ENCODE peak calls at places on chromosomes 16 and 17, in ten cellular contexts. C, S, H, A, L, O, Q, E, P and X are unnamed samples.

GRCh38 chr16:30397056-30397455 is 1.8 kb downstream of the ZNF48 start:
- DNase-seq in C (no peak), S (no peak), H (no peak), A (no peak), L (no peak), O (no peak), Q (no peak), E (no peak), P (no peak), X (no peak)

GRCh38 chr17:33234930-33235685 is 58.0 kb downstream of the ASIC2 start:
- DNase-seq in C (peak), S (no peak), H (peak), A (no peak), L (no peak), O (peak), Q (no peak), E (no peak), P (no peak), X (no peak)

GRCh38 chr16:53985865-53986264 is 281.9 kb downstream of the FTO start:
- DNase-seq in C (no peak), S (no peak), H (no peak), A (no peak), L (no peak), O (no peak), Q (no peak), E (no peak), P (no peak), X (no peak)

GRCh38 chr16:58495861-58496331 is 4.0 kb upstream of the NDRG4 start:
- DNase-seq in C (no peak), S (no peak), H (no peak), A (no peak), L (no peak), O (no peak), Q (no peak), E (no peak), P (no peak), X (no peak)

GRCh38 chr17:68789203-68789962 is 165.8 kb downstream of the ABCA8 start:
- DNase-seq in C (no peak), S (no peak), H (no peak), A (no peak), L (no peak), O (no peak), Q (no peak), E (no peak), P (no peak), X (no peak)

GRCh38 chr16:56332464-56333079 is 92.8 kb downstream of the AMFR start:
- DNase-seq in C (peak), S (peak), H (peak), A (no peak), L (no peak), O (peak), Q (no peak), E (peak), P (no peak), X (no peak)

GRCh38 chr17:2442166-2442565 is 41.3 kb upstream of the MNT start:
- DNase-seq in C (no peak), S (no peak), H (no peak), A (no peak), L (no peak), O (no peak), Q (no peak), E (no peak), P (no peak), X (no peak)

GRCh38 chr16:68448360-68448970 is at the start of gene SMPD3:
- DNase-seq in C (peak), S (peak), H (peak), A (peak), L (peak), O (peak), Q (peak), E (peak), P (peak), X (peak)

GRCh38 chr17:65485388-65486299 is 75.8 kb downstream of the AXIN2 start:
- DNase-seq in C (no peak), S (no peak), H (no peak), A (no peak), L (no peak), O (no peak), Q (no peak), E (no peak), P (no peak), X (no peak)

GRCh38 chr16:57022445-57022844 is 33.1 kb downstream of the NLRC5 start:
- DNase-seq in C (no peak), S (no peak), H (no peak), A (no peak), L (no peak), O (no peak), Q (no peak), E (no peak), P (no peak), X (no peak)

GRCh38 chr16:70295634-70296033 is 3.4 kb upstream of the DDX19B start:
- DNase-seq in C (no peak), S (no peak), H (no peak), A (no peak), L (no peak), O (no peak), Q (no peak), E (no peak), P (no peak), X (no peak)

GRCh38 chr16:81650982-81651562 is 128.0 kb upstream of the PLCG2 start:
- DNase-seq in C (no peak), S (no peak), H (no peak), A (no peak), L (no peak), O (no peak), Q (no peak), E (no peak), P (no peak), X (no peak)

GRCh38 chr17:11739848-11740247 is 141.6 kb downstream of the DNAH9 start:
- DNase-seq in C (no peak), S (no peak), H (no peak), A (no peak), L (no peak), O (no peak), Q (no peak), E (no peak), P (no peak), X (no peak)

GRCh38 chr17:78731904-78732303 is 50.2 kb downstream of the CYTH1 start:
- DNase-seq in C (no peak), S (no peak), H (no peak), A (no peak), L (no peak), O (no peak), Q (no peak), E (no peak), P (no peak), X (no peak)

GRCh38 chr17:63402808-63403207 is 43.3 kb downstream of the CYB561 start:
- DNase-seq in C (no peak), S (no peak), H (peak), A (no peak), L (no peak), O (no peak), Q (no peak), E (no peak), P (no peak), X (no peak)

GRCh38 chr17:3980381-3980975 is 16.2 kb upstream of the ATP2A3 start:
- DNase-seq in C (no peak), S (no peak), H (no peak), A (no peak), L (no peak), O (no peak), Q (no peak), E (no peak), P (no peak), X (no peak)

GRCh38 chr16:75196826-75197225 is 10.1 kb downstream of the CTRB2 start:
- DNase-seq in C (no peak), S (no peak), H (no peak), A (no peak), L (no peak), O (no peak), Q (no peak), E (no peak), P (no peak), X (no peak)

GRCh38 chr17:10631701-10632100 is 25.4 kb downstream of the MYH3 start:
- DNase-seq in C (no peak), S (no peak), H (no peak), A (no peak), L (no peak), O (no peak), Q (no peak), E (no peak), P (no peak), X (no peak)

GRCh38 chr16:78298986-78299385 is 199.5 kb downstream of the WWOX start:
- DNase-seq in C (no peak), S (no peak), H (no peak), A (no peak), L (no peak), O (no peak), Q (no peak), E (no peak), P (no peak), X (no peak)

GRCh38 chr16:88991813-88992350 is 14.9 kb upstream of the CBFA2T3 start:
- DNase-seq in C (no peak), S (no peak), H (no peak), A (no peak), L (no peak), O (no peak), Q (no peak), E (no peak), P (no peak), X (no peak)

GRCh38 chr17:149897-150575 is 12.7 kb downstream of the SCGB1C2 start:
- DNase-seq in C (no peak), S (no peak), H (no peak), A (no peak), L (no peak), O (no peak), Q (no peak), E (no peak), P (no peak), X (no peak)

GRCh38 chr17:29620271-29620670 is 2.4 kb downstream of the CORO6 start:
- DNase-seq in C (peak), S (no peak), H (peak), A (no peak), L (no peak), O (peak), Q (no peak), E (no peak), P (no peak), X (no peak)

GRCh38 chr16:72979974-72980373 is 68.0 kb downstream of the ZFHX3 start:
- DNase-seq in C (no peak), S (no peak), H (no peak), A (no peak), L (no peak), O (no peak), Q (no peak), E (no peak), P (no peak), X (no peak)

GRCh38 chr17:7579839-7580630 is 597 bp downstream of the CD68 start:
- DNase-seq in C (no peak), S (no peak), H (no peak), A (peak), L (no peak), O (no peak), Q (no peak), E (peak), P (no peak), X (no peak)

GRCh38 chr17:81576621-81577277 is 24.6 kb upstream of the FAAP100 start:
- DNase-seq in C (peak), S (no peak), H (peak), A (no peak), L (no peak), O (peak), Q (no peak), E (no peak), P (no peak), X (no peak)